ENCODE peak calls at places on chromosomes 5 and 9, in six cellular contexts. K is mesendoderm, H is A673, P is kidney epithelial cell, V is uterus, N is SJSA1. F is an unnamed sample.

GRCh38 chr5:72248352-72249032 is 71.5 kb downstream of the MRPS27 start:
- DNase-seq in P (peak; percentile 62), H (peak; percentile 84), K (peak; percentile 61), N (peak; percentile 89), V (peak; percentile 44), F (no peak)

GRCh38 chr9:3398232-3398648 is 127.6 kb downstream of the RFX3 start:
- DNase-seq in K (no peak), V (no peak), H (peak; percentile 3), P (no peak), N (no peak), F (peak; percentile 54)

GRCh38 chr5:148033138-148033537 is 30.6 kb upstream of the SPINK5 start:
- DNase-seq in V (no peak), K (peak; percentile 93), H (no peak), N (no peak), P (peak; percentile 5), F (no peak)

GRCh38 chr9:26043431-26043830 is 365.2 kb upstream of the TUSC1 start:
- DNase-seq in K (peak; percentile 74), P (no peak), H (no peak), N (no peak), V (no peak), F (no peak)

GRCh38 chr9:129166962-129167557 is 11.0 kb downstream of the IER5L start:
- DNase-seq in V (peak; percentile 70), H (peak; percentile 48), K (peak; percentile 86), P (no peak), N (peak; percentile 61), F (peak; percentile 15)

GRCh38 chr5:169503899-169504298 is 79.7 kb upstream of the SPDL1 start:
- DNase-seq in N (no peak), H (peak; percentile 33), P (no peak), V (no peak), K (peak; percentile 96), F (no peak)

GRCh38 chr5:150540615-150541396 is 32.9 kb downstream of the NDST1 start:
- DNase-seq in V (no peak), K (no peak), H (no peak), P (no peak), N (peak; percentile 86), F (no peak)

GRCh38 chr5:96595300-96596090 is 66.7 kb upstream of the CAST start:
- DNase-seq in V (no peak), K (peak; percentile 53), P (no peak), H (peak; percentile 56), N (no peak), F (no peak)

GRCh38 chr5:40754381-40755092 is 1.2 kb downstream of the TTC33 start:
- DNase-seq in H (no peak), N (no peak), P (no peak), K (peak; percentile 27), V (no peak), F (peak; percentile 70)

GRCh38 chr9:130522233-130522808 is 57.1 kb upstream of the FUBP3 start:
- DNase-seq in V (no peak), K (peak; percentile 88), H (no peak), P (no peak), N (no peak), F (no peak)

GRCh38 chr9:18393340-18394130 is 80.4 kb upstream of the ADAMTSL1 start:
- DNase-seq in V (peak; percentile 45), K (peak; percentile 57), P (peak; percentile 99), H (peak; percentile 46), N (peak; percentile 64), F (no peak)

GRCh38 chr5:159547466-159548195 is 217.3 kb upstream of the IL12B start:
- DNase-seq in P (no peak), N (no peak), K (no peak), H (peak; percentile 3), V (no peak), F (no peak)

GRCh38 chr5:78667461-78668103 is 19.0 kb upstream of the LHFPL2 start:
- DNase-seq in H (no peak), V (no peak), N (no peak), P (no peak), K (no peak), F (no peak)

DNA sequence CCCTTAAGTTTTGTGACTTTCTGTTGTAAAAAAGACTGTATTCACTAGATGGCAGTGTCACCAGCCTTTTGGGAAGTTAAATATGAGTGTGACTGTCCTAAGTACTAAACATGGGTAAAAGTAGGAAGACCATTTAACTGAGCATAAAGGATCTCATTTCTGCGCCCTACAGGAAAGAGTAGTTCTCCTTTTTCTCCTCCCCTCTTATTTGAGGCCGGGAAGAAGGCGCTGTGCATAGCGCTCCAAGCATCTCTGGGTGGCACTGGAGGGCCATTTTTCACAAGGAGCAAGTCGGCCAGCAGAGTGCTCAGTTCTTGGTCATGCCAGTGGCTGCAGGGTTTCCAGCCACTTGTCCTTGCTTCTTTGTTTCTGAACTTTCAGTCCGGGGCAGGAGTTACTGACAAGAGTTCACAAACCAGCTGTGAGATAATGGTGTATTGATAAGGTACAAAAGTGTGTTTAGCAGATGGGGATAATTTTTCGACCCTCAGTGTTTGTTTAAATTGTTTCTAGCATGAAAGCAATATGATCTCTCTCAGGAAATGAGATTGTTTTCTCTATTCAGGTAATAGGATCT is 227.6 kb upstream of the DMRT1 start:
- DNase-seq in N (peak; percentile 68), H (peak; percentile 81), V (peak; percentile 74), K (peak; percentile 95), P (peak; percentile 55), F (peak; percentile 22)
- H3K4me3 ChIP-seq in N (no peak overlapping the region), H (no peak overlapping the region), V (no peak overlapping the region), K (no peak overlapping the region), P (no peak overlapping the region), F (no peak overlapping the region)

GRCh38 chr9:96217756-96218693 is 84.0 kb downstream of the HSD17B3 start:
- DNase-seq in N (peak; percentile 93), H (peak; percentile 77), V (peak; percentile 71), P (no peak), K (peak; percentile 89), F (peak; percentile 74)

GRCh38 chr9:96215841-96216240 is 86.1 kb downstream of the HSD17B3 start:
- DNase-seq in N (no peak), H (no peak), K (no peak), V (no peak), P (no peak), F (no peak)

GRCh38 chr9:96216618-96217017 is 85.4 kb downstream of the HSD17B3 start:
- DNase-seq in H (no peak), N (no peak), K (no peak), P (no peak), V (no peak), F (no peak)

GRCh38 chr9:96218821-96219614 is 83.0 kb downstream of the HSD17B3 start:
- DNase-seq in N (no peak), H (no peak), K (no peak), V (peak; percentile 21), P (no peak), F (no peak)

DNA sequence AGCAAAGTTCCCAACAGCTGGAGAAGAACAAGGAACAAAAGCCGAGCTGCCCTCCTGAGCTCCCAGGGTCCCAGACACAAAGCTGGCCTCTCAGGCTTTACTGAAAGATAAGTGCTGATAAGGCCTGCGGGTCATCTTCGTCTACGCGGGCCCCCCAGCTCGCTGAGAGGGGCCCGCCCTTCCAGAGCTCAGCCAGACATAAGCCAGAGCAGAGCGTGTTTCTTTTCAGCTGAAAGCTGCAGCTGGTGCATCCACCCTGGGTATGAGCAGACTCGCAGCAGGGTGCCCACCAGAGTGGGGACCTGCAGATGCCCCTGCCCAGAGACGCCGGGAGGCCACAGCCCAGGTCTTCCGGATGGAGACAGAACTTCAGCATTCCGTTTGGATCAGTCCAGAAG is 84.6 kb downstream of the HSD17B3 start:
- DNase-seq in V (peak; percentile 15), P (no peak), H (no peak), K (peak; percentile 83), N (peak; percentile 85), F (no peak)
- H3K4me3 ChIP-seq in V (no peak overlapping the region), P (no peak overlapping the region), H (no peak overlapping the region), K (no peak overlapping the region), N (no peak overlapping the region), F (no peak overlapping the region)

DNA sequence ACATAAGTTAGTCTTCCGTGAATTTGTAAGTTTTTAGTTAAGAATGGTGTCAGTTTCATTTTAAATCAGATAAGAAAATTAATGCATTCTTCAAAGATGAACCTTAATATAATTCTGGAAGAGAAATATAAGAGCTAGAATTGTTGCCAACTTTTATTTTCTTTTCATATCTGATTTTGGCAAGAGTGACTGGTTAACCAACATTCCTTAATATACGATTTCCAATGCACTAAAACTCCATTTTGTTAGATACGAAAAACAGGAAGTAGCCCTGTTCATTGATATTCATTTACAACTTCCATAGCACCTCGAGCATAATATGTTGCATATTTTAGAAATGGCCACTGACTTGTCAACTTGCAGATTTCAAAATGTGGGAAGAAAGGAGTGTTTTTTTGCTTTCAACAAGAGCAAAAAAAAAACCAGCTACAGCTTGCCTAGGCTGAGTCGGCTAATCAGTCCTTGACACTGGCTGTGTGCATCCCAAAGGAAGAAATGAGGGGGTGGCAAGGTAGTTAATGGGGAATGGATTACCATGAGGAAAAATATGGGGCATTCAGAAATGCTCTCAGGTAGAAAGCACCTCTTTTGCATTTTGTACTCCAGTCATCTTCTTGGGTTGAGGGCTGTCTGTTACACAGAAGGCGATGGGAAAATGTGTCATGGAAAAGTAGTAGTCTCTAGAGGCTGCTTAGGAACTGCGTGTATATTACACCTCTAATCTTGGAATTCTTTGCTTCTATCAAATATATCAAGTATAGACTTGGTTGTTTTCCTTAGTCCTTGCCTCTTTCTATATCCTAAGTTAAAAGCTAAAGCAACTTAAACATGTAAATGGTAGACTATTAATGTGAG is 3.9 kb downstream of the MAP3K1 start:
- DNase-seq in K (no peak), P (no peak), H (peak; percentile 9), N (no peak), V (no peak), F (no peak)
- H3K4me3 ChIP-seq in K (no peak overlapping the region), P (peak overlapping the region; percentile 33), H (peak overlapping the region; percentile 20), N (no peak overlapping the region), V (no peak overlapping the region), F (peak overlapping the region; percentile 48)

DNA sequence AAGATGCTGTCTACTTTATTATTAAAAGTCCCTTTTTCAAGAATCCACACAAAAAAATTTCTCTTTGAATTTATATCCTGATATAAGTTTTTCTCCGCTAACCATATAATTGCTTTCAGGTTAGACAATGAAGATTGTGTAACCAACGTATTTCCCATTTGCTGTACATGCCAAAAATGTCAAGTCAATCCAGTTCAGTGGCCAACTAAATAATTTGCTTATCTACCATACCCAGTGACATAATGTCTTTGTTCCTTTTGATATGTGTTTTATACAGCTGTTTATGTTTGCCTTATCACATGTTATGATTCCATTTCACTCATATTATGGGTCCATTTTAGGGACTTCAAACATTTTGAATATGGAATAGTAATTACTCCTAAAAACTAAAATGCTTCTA is 349.9 kb downstream of the EFNA5 start:
- DNase-seq in V (no peak), K (no peak), P (no peak), N (no peak), H (no peak), F (no peak)
- H3K4me3 ChIP-seq in V (no peak overlapping the region), K (no peak overlapping the region), P (no peak overlapping the region), N (no peak overlapping the region), H (no peak overlapping the region), F (no peak overlapping the region)

DNA sequence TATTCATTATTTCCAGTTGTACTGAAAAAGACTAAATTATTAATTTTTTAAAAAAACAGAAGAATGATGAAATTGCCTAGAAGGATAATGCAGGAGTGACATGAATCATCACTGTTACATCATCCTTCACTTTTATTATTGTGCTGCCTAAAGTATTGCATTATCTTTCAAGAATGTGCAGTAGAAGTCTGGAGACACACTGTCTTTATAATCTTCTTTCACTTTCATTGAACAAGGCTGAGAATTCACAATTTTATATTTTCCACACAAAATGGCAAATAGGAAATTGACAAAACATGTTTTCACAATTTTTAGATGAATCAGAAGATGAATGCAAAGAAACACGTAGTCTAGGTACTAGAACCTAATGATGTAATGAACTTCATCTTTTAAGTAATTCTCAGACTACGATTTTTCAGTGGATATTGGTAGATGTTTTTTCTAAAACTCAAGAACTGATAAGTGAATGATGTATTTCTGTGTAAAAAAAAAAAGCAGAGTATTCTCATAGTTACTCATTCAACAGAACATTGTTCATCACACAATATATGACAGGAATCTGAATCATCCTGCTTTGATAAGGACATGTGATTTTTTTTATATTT is 131.5 kb upstream of the GRHPR start:
- DNase-seq in N (no peak), V (no peak), K (no peak), P (peak; percentile 29), H (peak; percentile 69), F (no peak)
- H3K4me3 ChIP-seq in N (no peak overlapping the region), V (no peak overlapping the region), K (no peak overlapping the region), P (no peak overlapping the region), H (peak overlapping the region; percentile 9), F (no peak overlapping the region)

F was measured in naive thymus-derived CD4-positive, alpha-beta T cell.